ENCODE peak calls at places on chromosomes 7 and 10, in eight cellular contexts. W is sigmoid colon, R is prostate gland, H is HCT116, V is transverse colon, Y is endothelial cell of umbilical vein, N is stomach, M is K562. T is an unnamed sample.

GRCh38 chr10:93268021-93268420 is 194.3 kb downstream of the CYP26A1 start:
- DNase-seq in M (no peak), W (no peak), R (no peak), H (no peak), V (no peak), N (no peak), Y (no peak), T (no peak)

GRCh38 chr10:132836248-132836831 is 50.4 kb upstream of the NKX6-2 start:
- DNase-seq in H (no peak), V (no peak), R (no peak), N (peak), M (no peak), W (peak), Y (no peak), T (no peak)

GRCh38 chr7:2800923-2801682 is 43.0 kb downstream of the GNA12 start:
- DNase-seq in M (no peak), R (no peak), N (no peak), W (peak), H (no peak), V (no peak), Y (no peak), T (no peak)

GRCh38 chr7:81004098-81004497 is 85.2 kb upstream of the SEMA3C start:
- DNase-seq in Y (no peak), W (no peak), N (no peak), V (no peak), R (no peak), M (no peak), H (no peak), T (no peak)

GRCh38 chr7:151046603-151047573 is 1.4 kb upstream of the ASIC3 start:
- DNase-seq in R (no peak), W (no peak), Y (no peak), M (peak), V (no peak), H (no peak), N (no peak), T (no peak)

GRCh38 chr10:62502995-62503613 is 128.9 kb downstream of the ZNF365 start:
- DNase-seq in Y (no peak), R (no peak), N (no peak), V (no peak), H (no peak), M (no peak), W (no peak), T (no peak)

GRCh38 chr10:515674-516073 is 173.8 kb downstream of the DIP2C start:
- DNase-seq in M (no peak), V (no peak), W (no peak), H (no peak), N (no peak), Y (no peak), R (no peak), T (no peak)

GRCh38 chr10:88879754-88880286 is at the start of gene STAMBPL1:
- DNase-seq in W (peak), H (no peak), R (peak), V (peak), Y (no peak), N (peak), M (no peak), T (no peak)

GRCh38 chr7:79664884-79665676 is 211.6 kb upstream of the MAGI2 start:
- DNase-seq in Y (no peak), M (no peak), H (no peak), V (no peak), N (no peak), R (no peak), W (no peak), T (no peak)

GRCh38 chr10:8282340-8282739 is 227.9 kb downstream of the GATA3 start:
- DNase-seq in R (no peak), W (no peak), Y (no peak), V (no peak), H (no peak), N (no peak), M (no peak), T (no peak)
- TF ChIP-seq POLR2AphosphoS5 in R (no peak), W (no peak), Y (no peak), V (no peak), H (no peak), N (no peak), M (no peak), T (no peak)

GRCh38 chr7:1666779-1667565 is 3.1 kb upstream of the ELFN1 start:
- DNase-seq in W (peak), N (no peak), H (no peak), Y (no peak), M (no peak), R (no peak), V (no peak), T (peak)
- TF ChIP-seq POLR2A in W (no peak), N (no peak), H (no peak), Y (no peak), M (no peak), R (no peak), V (no peak), T (no peak)

GRCh38 chr7:135718219-135718618 is 9.8 kb downstream of the SLC13A4 start:
- DNase-seq in V (no peak), M (no peak), W (no peak), R (no peak), H (no peak), Y (no peak), N (no peak), T (no peak)
- TF ChIP-seq POLR2AphosphoS5 in V (no peak), M (no peak), W (no peak), R (no peak), H (no peak), Y (no peak), N (no peak), T (no peak)

GRCh38 chr10:78035025-78035424 is 1.4 kb downstream of the RPS24 start:
- DNase-seq in W (no peak), R (no peak), H (no peak), V (no peak), N (no peak), Y (peak), M (no peak), T (no peak)

GRCh38 chr10:78035437-78035836 is 1.8 kb downstream of the RPS24 start:
- DNase-seq in V (no peak), H (no peak), M (no peak), W (no peak), R (no peak), N (no peak), Y (no peak), T (no peak)

GRCh38 chr10:78038105-78038504 is 4.4 kb downstream of the RPS24 start:
- DNase-seq in W (no peak), V (no peak), N (no peak), Y (peak), H (no peak), M (no peak), R (no peak), T (no peak)

GRCh38 chr10:78035933-78036583 is 2.4 kb downstream of the RPS24 start:
- DNase-seq in Y (no peak), W (no peak), V (no peak), R (no peak), H (no peak), N (no peak), M (no peak), T (no peak)

GRCh38 chr10:78033623-78034470 is at the start of gene RPS24:
- DNase-seq in V (peak), W (peak), Y (peak), M (peak), H (peak), R (peak), N (peak), T (peak)
- TF ChIP-seq POLR2A in V (peak), W (peak), Y (peak), M (peak), H (peak), R (peak), N (no peak), T (peak)

DNA sequence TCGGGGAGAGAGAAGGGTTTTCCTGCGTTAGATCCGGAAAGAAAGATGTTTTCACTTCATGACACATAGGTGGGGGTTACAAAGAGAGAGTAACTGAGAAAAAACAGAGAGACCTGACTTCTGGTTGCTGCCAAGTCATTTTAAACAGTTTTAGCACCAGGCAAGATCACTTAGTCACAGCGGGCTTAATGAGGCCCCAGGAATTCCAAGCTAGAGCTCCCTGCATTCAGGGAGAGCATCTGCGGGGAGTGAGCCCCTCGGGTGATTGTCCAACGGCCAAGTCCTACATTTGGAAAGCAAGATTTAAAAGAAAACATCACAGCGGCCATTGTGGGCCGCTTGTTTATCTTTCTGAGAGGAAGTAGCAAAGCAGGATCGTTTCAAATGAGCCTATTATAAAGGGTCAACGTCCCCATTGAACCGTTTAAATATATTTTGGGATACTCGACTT is 78.5 kb downstream of the ARHGAP22 start:
- DNase-seq in Y (peak), R (no peak), H (no peak), N (peak), V (no peak), W (no peak), M (no peak), T (no peak)
- TF ChIP-seq POLR2AphosphoS5 in Y (peak), R (no peak), H (no peak), N (no peak), V (no peak), W (peak), M (no peak), T (no peak)

GRCh38 chr7:149873074-149873967 is 448 bp upstream of the ATP6V0E2 start:
- DNase-seq in W (peak), N (peak), R (peak), M (peak), Y (peak), H (peak), V (peak), T (peak)
- TF ChIP-seq POLR2A in W (peak), N (no peak), R (peak), M (peak), Y (peak), H (peak), V (peak), T (no peak)

GRCh38 chr7:134827889-134828288 is 48.5 kb downstream of the CALD1 start:
- DNase-seq in Y (no peak), H (no peak), W (peak), R (no peak), V (no peak), M (no peak), N (no peak), T (no peak)
- TF ChIP-seq POLR2AphosphoS5 in Y (no peak), H (no peak), W (no peak), R (peak), V (no peak), M (no peak), N (peak), T (no peak)

GRCh38 chr7:102424129-102424551 is 9.2 kb upstream of the ORAI2 start:
- DNase-seq in N (no peak), R (no peak), H (no peak), Y (no peak), M (no peak), W (no peak), V (no peak), T (no peak)

GRCh38 chr7:102429141-102429904 is 4.1 kb upstream of the ORAI2 start:
- DNase-seq in R (no peak), V (no peak), Y (no peak), W (no peak), N (no peak), H (no peak), M (no peak), T (no peak)

GRCh38 chr7:102424787-102425218 is 8.6 kb upstream of the ORAI2 start:
- DNase-seq in R (no peak), M (no peak), Y (no peak), W (no peak), H (no peak), V (peak), N (no peak), T (no peak)

GRCh38 chr7:102426268-102427031 is 6.9 kb upstream of the ORAI2 start:
- DNase-seq in M (no peak), R (no peak), W (no peak), H (no peak), Y (no peak), N (no peak), V (peak), T (peak)

GRCh38 chr7:102425639-102426267 is 7.6 kb upstream of the ORAI2 start:
- DNase-seq in V (peak), R (no peak), M (no peak), Y (no peak), N (peak), W (no peak), H (no peak), T (peak)
- TF ChIP-seq POLR2A in V (peak), R (no peak), M (no peak), Y (no peak), N (no peak), W (no peak), H (no peak), T (peak)

GRCh38 chr7:41916450-41916927 is 213.6 kb upstream of the INHBA start:
- DNase-seq in V (no peak), H (no peak), Y (peak), N (no peak), R (no peak), M (no peak), W (peak), T (no peak)
- TF ChIP-seq POLR2AphosphoS5 in V (peak), H (no peak), Y (peak), N (peak), R (peak), M (no peak), W (peak), T (no peak)

T was measured in GM12892.